ENCODE peak calls at places on chromosomes 5 and 9, in five cellular contexts. One of them, this sample, is unnamed.

GRCh38 chr5:154779105-154779504 is 23.9 kb downstream of the LARP1 start:
- DNase-seq in H1: no peak
- DNase-seq in A549: peak; percentile 76
- DNase-seq in tibial artery: no peak
- DNase-seq in mammary epithelial cell: peak; percentile 84
- DNase-seq in this sample: no peak

GRCh38 chr9:129972816-129973215 is 70.2 kb downstream of the FNBP1 start:
- DNase-seq in mammary epithelial cell: no peak
- DNase-seq in tibial artery: no peak
- DNase-seq in H1: no peak
- DNase-seq in A549: no peak
- DNase-seq in this sample: no peak

GRCh38 chr5:178232124-178232919 is at the start of gene PHYKPL:
- DNase-seq in mammary epithelial cell: peak; percentile 50
- DNase-seq in A549: peak; percentile 80
- DNase-seq in H1: no peak
- DNase-seq in tibial artery: peak; percentile 84
- DNase-seq in this sample: peak; percentile 86

GRCh38 chr9:36855443-36856315 is 178.4 kb downstream of the PAX5 start:
- DNase-seq in A549: peak; percentile 61
- DNase-seq in H1: no peak
- DNase-seq in tibial artery: no peak
- DNase-seq in mammary epithelial cell: no peak
- DNase-seq in this sample: no peak

GRCh38 chr9:130421802-130422276 is 22.9 kb upstream of the ASS1 start:
- DNase-seq in A549: no peak
- DNase-seq in mammary epithelial cell: peak; percentile 24
- DNase-seq in H1: no peak
- DNase-seq in tibial artery: no peak
- DNase-seq in this sample: no peak

GRCh38 chr9:105062222-105062850 is 134.4 kb upstream of the ABCA1 start:
- DNase-seq in H1: no peak
- DNase-seq in tibial artery: no peak
- DNase-seq in mammary epithelial cell: peak; percentile 71
- DNase-seq in A549: peak; percentile 39
- DNase-seq in this sample: no peak

GRCh38 chr9:94259077-94259847 is at the start of gene ZNF169:
- DNase-seq in mammary epithelial cell: peak; percentile 77
- DNase-seq in H1: peak; percentile 59
- DNase-seq in A549: peak; percentile 87
- DNase-seq in tibial artery: peak; percentile 93
- DNase-seq in this sample: peak; percentile 96

GRCh38 chr5:16776611-16777251 is 159.4 kb downstream of the MYO10 start:
- DNase-seq in tibial artery: no peak
- DNase-seq in A549: peak; percentile 54
- DNase-seq in H1: no peak
- DNase-seq in mammary epithelial cell: no peak
- DNase-seq in this sample: peak; percentile 23

GRCh38 chr9:35518212-35518917 is 28.5 kb downstream of the RUSC2 start:
- DNase-seq in tibial artery: no peak
- DNase-seq in mammary epithelial cell: peak; percentile 86
- DNase-seq in A549: peak; percentile 98
- DNase-seq in H1: no peak
- DNase-seq in this sample: no peak

GRCh38 chr5:23627976-23628375 is 120.6 kb downstream of the PRDM9 start:
- DNase-seq in mammary epithelial cell: peak; percentile 5
- DNase-seq in A549: no peak
- DNase-seq in H1: no peak
- DNase-seq in tibial artery: no peak
- DNase-seq in this sample: no peak

GRCh38 chr9:14440062-14440461 is 126.1 kb upstream of the NFIB start:
- DNase-seq in tibial artery: no peak
- DNase-seq in mammary epithelial cell: no peak
- DNase-seq in A549: no peak
- DNase-seq in H1: no peak
- DNase-seq in this sample: no peak

GRCh38 chr9:21559402-21560280 is 77.5 kb upstream of the IFNE start:
- DNase-seq in mammary epithelial cell: peak; percentile 85
- DNase-seq in A549: peak; percentile 83
- DNase-seq in tibial artery: no peak
- DNase-seq in H1: no peak
- DNase-seq in this sample: peak; percentile 66

GRCh38 chr9:68547417-68547816 is 6.7 kb upstream of the TMEM252 start:
- DNase-seq in H1: no peak
- DNase-seq in tibial artery: no peak
- DNase-seq in A549: no peak
- DNase-seq in mammary epithelial cell: no peak
- DNase-seq in this sample: no peak

GRCh38 chr5:170355601-170356098 is 33.5 kb downstream of the KCNMB1 start:
- DNase-seq in A549: no peak
- DNase-seq in tibial artery: no peak
- DNase-seq in H1: no peak
- DNase-seq in mammary epithelial cell: no peak
- DNase-seq in this sample: peak; percentile 72

GRCh38 chr9:214488-215448 is at the start of gene DOCK8:
- DNase-seq in A549: peak; percentile 75
- DNase-seq in mammary epithelial cell: peak; percentile 77
- DNase-seq in tibial artery: peak; percentile 73
- DNase-seq in H1: no peak
- DNase-seq in this sample: peak; percentile 87

GRCh38 chr5:139911425-139912120 is 116.0 kb downstream of the PSD2 start:
- DNase-seq in tibial artery: peak; percentile 55
- DNase-seq in mammary epithelial cell: peak; percentile 23
- DNase-seq in H1: no peak
- DNase-seq in A549: no peak
- DNase-seq in this sample: no peak

GRCh38 chr9:135809166-135809565 is 98.2 kb downstream of the CAMSAP1 start:
- DNase-seq in H1: no peak
- DNase-seq in mammary epithelial cell: no peak
- DNase-seq in A549: no peak
- DNase-seq in tibial artery: no peak
- DNase-seq in this sample: no peak

GRCh38 chr5:14996997-14997396 is 125.4 kb upstream of the ANKH start:
- DNase-seq in H1: no peak
- DNase-seq in A549: no peak
- DNase-seq in tibial artery: no peak
- DNase-seq in mammary epithelial cell: no peak
- DNase-seq in this sample: no peak

GRCh38 chr5:176388003-176388340 is 426 bp downstream of the NOP16 start:
- DNase-seq in H1: no peak
- DNase-seq in A549: peak; percentile 36
- DNase-seq in mammary epithelial cell: peak; percentile 27
- DNase-seq in tibial artery: no peak
- DNase-seq in this sample: no peak

GRCh38 chr5:6194261-6194875 is 184.0 kb downstream of the MED10 start:
- DNase-seq in A549: no peak
- DNase-seq in H1: no peak
- DNase-seq in tibial artery: no peak
- DNase-seq in mammary epithelial cell: no peak
- DNase-seq in this sample: no peak

GRCh38 chr5:124706729-124707361 is 39.6 kb downstream of the ZNF608 start:
- DNase-seq in mammary epithelial cell: no peak
- DNase-seq in A549: no peak
- DNase-seq in H1: no peak
- DNase-seq in tibial artery: no peak
- DNase-seq in this sample: peak; percentile 73

GRCh38 chr5:52789378-52789777 is 1.7 kb downstream of the ITGA1 start:
- DNase-seq in A549: no peak
- DNase-seq in mammary epithelial cell: no peak
- DNase-seq in H1: no peak
- DNase-seq in tibial artery: no peak
- DNase-seq in this sample: no peak
- H3K4me3 ChIP-seq in A549: no peak overlapping the region
- H3K4me3 ChIP-seq in mammary epithelial cell: peak overlapping the region; percentile 67
- H3K4me3 ChIP-seq in H1: no peak overlapping the region
- H3K4me3 ChIP-seq in tibial artery: peak overlapping the region; percentile 86
- H3K4me3 ChIP-seq in this sample: peak overlapping the region; percentile 65

DNA sequence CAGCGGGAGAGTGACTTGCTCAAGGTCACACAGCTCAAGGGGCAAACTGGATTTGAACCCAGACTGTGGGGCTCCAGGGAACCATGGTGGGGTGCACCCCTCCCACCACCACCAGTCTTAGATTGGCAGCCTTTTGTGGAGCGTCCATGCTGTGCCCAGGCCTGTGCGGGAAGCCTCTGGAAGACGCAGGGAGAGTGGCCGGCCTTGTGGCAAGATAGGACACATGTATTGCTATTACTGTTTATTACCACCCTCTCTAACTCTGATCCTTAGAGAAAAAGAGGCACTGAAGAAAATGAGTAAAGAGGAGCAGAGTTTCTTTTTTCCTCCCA is 25.4 kb upstream of the SH3PXD2B start:
- DNase-seq in H1: no peak
- DNase-seq in A549: no peak
- DNase-seq in tibial artery: no peak
- DNase-seq in mammary epithelial cell: no peak
- DNase-seq in this sample: no peak
- H3K27ac ChIP-seq in H1: no peak overlapping the region
- H3K27ac ChIP-seq in A549: no peak overlapping the region
- H3K27ac ChIP-seq in tibial artery: peak overlapping the region; percentile 7
- H3K27ac ChIP-seq in mammary epithelial cell: no peak overlapping the region
- H3K27ac ChIP-seq in this sample: peak overlapping the region; percentile 2

DNA sequence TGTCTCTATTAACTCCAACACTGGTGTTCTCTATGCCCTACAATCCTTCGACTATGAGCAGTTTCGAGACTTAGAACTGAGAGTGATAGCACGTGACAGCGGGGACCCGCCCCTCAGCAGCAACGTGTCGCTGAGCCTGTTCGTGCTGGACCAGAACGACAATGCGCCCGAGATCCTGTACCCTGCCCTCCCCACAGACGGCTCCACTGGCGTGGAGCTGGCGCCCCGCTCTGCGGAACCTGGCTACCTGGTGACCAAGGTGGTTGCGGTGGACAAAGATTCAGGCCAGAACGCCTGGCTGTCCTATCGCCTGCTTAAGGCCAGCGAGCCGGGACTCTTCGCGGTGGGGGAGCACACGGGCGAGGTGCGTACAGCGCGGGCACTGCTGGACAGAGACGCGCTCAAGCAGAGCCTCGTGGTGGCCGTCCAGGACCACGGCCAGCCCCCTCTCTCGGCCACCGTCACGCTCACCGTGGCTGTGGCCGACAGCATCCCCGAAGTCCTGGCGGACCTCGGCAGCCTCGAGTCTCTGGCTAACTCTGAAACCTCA is 2.0 kb downstream of the PCDHGA11 start:
- DNase-seq in A549: no peak
- DNase-seq in tibial artery: no peak
- DNase-seq in mammary epithelial cell: no peak
- DNase-seq in H1: no peak
- DNase-seq in this sample: no peak
- H3K9me3 ChIP-seq in A549: peaks cover 81% of the 10 kb centered on the region
- H3K9me3 ChIP-seq in tibial artery: peaks cover 100% of the 10 kb centered on the region
- H3K9me3 ChIP-seq in mammary epithelial cell: peaks cover 63% of the 10 kb centered on the region
- H3K9me3 ChIP-seq in H1: peaks cover 49% of the 10 kb centered on the region
- H3K9me3 ChIP-seq in this sample: peaks cover 24% of the 10 kb centered on the region

DNA sequence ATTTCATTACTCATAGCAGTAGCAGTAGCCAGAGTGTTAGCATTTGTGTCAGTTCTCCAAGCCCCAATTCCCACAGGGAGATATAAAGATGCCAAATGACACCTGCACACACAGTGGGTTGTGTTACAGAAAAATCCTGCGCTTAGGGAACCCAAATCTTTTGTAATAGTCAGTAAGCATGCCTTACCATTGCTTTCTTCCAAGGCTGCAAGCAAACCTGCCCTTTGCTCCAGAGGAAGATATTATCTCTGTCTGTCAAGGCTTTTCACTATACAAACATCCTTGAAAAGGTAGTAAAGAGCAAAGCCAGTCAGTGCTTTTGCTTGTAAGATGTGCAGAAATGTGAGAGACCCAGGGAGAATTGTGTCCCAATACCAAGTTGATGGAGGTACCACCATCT is 2.9 kb downstream of the ANKDD1B start:
- DNase-seq in mammary epithelial cell: no peak
- DNase-seq in tibial artery: no peak
- DNase-seq in H1: no peak
- DNase-seq in A549: no peak
- DNase-seq in this sample: no peak
- H3K4me3 ChIP-seq in mammary epithelial cell: no peak overlapping the region
- H3K4me3 ChIP-seq in tibial artery: no peak overlapping the region
- H3K4me3 ChIP-seq in H1: no peak overlapping the region
- H3K4me3 ChIP-seq in A549: no peak overlapping the region
- H3K4me3 ChIP-seq in this sample: no peak overlapping the region

DNA sequence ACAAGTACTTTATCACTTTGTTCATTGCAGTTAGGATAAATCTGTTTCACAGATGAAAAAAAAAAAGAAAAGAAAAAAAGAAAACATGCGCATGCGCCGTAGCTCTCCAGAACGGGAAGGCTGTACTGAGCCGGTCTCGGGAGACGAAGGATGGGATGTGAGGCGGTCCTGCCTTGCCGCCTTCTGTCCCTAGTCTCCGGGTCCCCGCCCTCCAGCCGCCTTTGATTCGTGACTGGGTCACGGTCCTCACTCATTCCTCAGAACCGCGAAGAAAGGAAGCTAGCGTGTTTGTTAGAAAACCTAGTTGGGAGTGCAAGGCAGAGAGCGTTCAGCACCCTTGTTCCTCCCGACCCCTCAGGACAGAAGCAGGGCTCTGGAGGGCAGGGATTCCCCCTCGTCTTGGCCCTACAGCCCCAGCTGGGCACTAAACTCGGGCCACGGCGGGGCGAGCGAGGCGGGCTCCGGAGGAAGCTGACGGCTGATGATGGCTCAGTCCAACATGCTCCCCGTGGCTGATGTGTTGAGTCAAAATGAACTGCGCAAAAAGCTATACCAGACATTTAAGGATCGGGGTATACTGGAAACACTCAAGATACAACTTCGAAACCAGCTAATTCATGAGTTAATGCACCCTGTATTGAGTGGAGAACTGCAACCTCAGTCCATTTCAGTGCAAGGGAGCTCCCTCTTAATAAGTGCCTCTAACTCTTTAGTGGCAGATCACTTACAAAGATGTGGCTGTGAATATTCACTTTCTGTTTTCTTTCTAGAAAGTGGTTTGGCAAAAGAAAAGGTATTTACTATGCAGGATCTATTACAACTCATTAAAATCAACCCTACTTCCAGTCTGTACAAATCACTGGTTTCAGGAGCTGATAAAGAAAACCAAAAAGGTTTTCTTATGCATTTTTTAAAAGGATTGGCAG is 40.0 kb downstream of the CPLANE1 start:
- DNase-seq in A549: no peak
- DNase-seq in tibial artery: no peak
- DNase-seq in H1: no peak
- DNase-seq in mammary epithelial cell: no peak
- DNase-seq in this sample: peak; percentile 61
- H3K27ac ChIP-seq in A549: no peak overlapping the region
- H3K27ac ChIP-seq in tibial artery: peak overlapping the region; percentile 38
- H3K27ac ChIP-seq in H1: no peak overlapping the region
- H3K27ac ChIP-seq in mammary epithelial cell: no peak overlapping the region
- H3K27ac ChIP-seq in this sample: no peak overlapping the region

DNA sequence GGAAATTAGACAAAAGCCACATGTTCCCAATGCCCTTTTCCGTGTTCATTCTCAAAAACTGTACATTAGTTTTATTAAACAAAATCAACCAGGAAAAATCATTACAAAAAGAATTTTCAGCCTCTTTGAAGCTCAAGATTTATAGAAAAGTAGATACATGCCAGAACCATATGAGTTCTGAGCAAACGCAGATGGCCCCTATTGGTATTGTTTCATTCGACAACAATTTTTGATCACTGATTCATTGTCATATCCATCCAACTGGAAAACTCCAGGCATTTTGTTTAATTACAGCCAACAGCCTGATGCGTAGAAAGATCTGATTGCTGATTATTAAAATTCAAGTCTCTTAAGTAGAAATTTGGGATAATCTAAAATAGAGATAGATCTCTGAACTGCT is 148.4 kb upstream of the GRAMD2B start:
- DNase-seq in tibial artery: no peak
- DNase-seq in H1: no peak
- DNase-seq in A549: no peak
- DNase-seq in mammary epithelial cell: no peak
- DNase-seq in this sample: no peak
- H3K9me3 ChIP-seq in tibial artery: no peaks in the 10 kb centered on the region
- H3K9me3 ChIP-seq in H1: no peaks in the 10 kb centered on the region
- H3K9me3 ChIP-seq in A549: no peaks in the 10 kb centered on the region
- H3K9me3 ChIP-seq in mammary epithelial cell: no peaks in the 10 kb centered on the region
- H3K9me3 ChIP-seq in this sample: no peaks in the 10 kb centered on the region

This sample was measured in right cardiac atrium.